ENCODE peak calls at places on chromosomes 1 and 21, in six cellular contexts. U is cardiac muscle cell; J is HT1080; Y is naive thymus-derived CD8-positive, alpha-beta T cell; B is brain microvascular endothelial cell; P is GF-D8. G is an unnamed sample.

GRCh38 chr1:200535605-200536004 is 84.9 kb downstream of the KIF14 start:
- DNase-seq in U (no peak), J (peak), Y (no peak), B (no peak), P (no peak), G (no peak)

GRCh38 chr1:238345837-238346236 is 455.1 kb upstream of the ZP4 start:
- DNase-seq in U (no peak), J (no peak), Y (no peak), B (no peak), P (no peak), G (no peak)

GRCh38 chr1:39204441-39205081 is at the start of gene MACF1:
- DNase-seq in U (peak), J (peak), Y (no peak), B (peak), P (peak), G (no peak)

GRCh38 chr1:84406209-84406917 is 8.1 kb downstream of the DNASE2B start:
- DNase-seq in U (no peak), J (peak), Y (no peak), B (peak), P (no peak), G (no peak)

GRCh38 chr1:185108324-185108723 is 48.4 kb downstream of the TRMT1L start:
- DNase-seq in U (no peak), J (no peak), Y (no peak), B (no peak), P (no peak), G (no peak)

GRCh38 chr1:44405804-44406743 is 1.0 kb downstream of the RNF220 start:
- DNase-seq in U (peak), J (no peak), Y (no peak), B (no peak), P (no peak), G (no peak)

GRCh38 chr1:110581637-110582036 is 24.5 kb downstream of the KCNA2 start:
- DNase-seq in U (no peak), J (no peak), Y (no peak), B (no peak), P (no peak), G (no peak)

GRCh38 chr21:37939251-37939650 is 23.0 kb upstream of the KCNJ6 start:
- DNase-seq in U (no peak), J (no peak), Y (no peak), B (no peak), P (no peak), G (no peak)

GRCh38 chr1:45654540-45655280 is 30.9 kb upstream of the CCDC17 start:
- DNase-seq in U (no peak), J (no peak), Y (no peak), B (no peak), P (no peak), G (no peak)

GRCh38 chr21:45981154-45981606 is 390 bp upstream of the COL6A1 start:
- DNase-seq in U (peak), J (peak), Y (peak), B (peak), P (peak), G (no peak)

GRCh38 chr21:25329227-25329626 is 278.1 kb downstream of the MRPL39 start:
- DNase-seq in U (no peak), J (peak), Y (no peak), B (no peak), P (no peak), G (no peak)

GRCh38 chr1:8816831-8817412 is 518 bp downstream of the RERE start:
- DNase-seq in U (peak), J (peak), Y (peak), B (no peak), P (peak), G (no peak)

GRCh38 chr1:9317591-9318331 is 25.1 kb downstream of the SPSB1 start:
- DNase-seq in U (no peak), J (peak), Y (no peak), B (no peak), P (no peak), G (no peak)

GRCh38 chr1:230281531-230281930 is 144.6 kb downstream of the PGBD5 start:
- DNase-seq in U (no peak), J (no peak), Y (no peak), B (no peak), P (peak), G (no peak)

GRCh38 chr1:185786524-185786923 is 52.3 kb downstream of the HMCN1 start:
- DNase-seq in U (no peak), J (no peak), Y (no peak), B (no peak), P (no peak), G (no peak)

GRCh38 chr21:36454706-36455105 is 25.2 kb downstream of the CLDN14 start:
- DNase-seq in U (no peak), J (no peak), Y (no peak), B (no peak), P (no peak), G (no peak)

GRCh38 chr1:51305371-51305823 is 25.0 kb downstream of the TTC39A start:
- DNase-seq in U (no peak), J (no peak), Y (no peak), B (no peak), P (no peak), G (no peak)